ENCODE peak calls at places on chromosomes 5 and 9, in eight cellular contexts. O is AG09309, C is fibroblast of mammary gland, R is PC-3, N is progenitor cell of endocrine pancreas, Z is neural progenitor cell, I is tibial nerve, L is foreskin fibroblast. B is an unnamed sample.

GRCh38 chr5:173458819-173459218 is 130.6 kb upstream of the STC2 start:
- DNase-seq in O (no peak), C (peak), R (peak), N (no peak), Z (no peak), I (no peak), L (peak), B (no peak)

GRCh38 chr9:69937830-69938535 is 105.7 kb upstream of the MAMDC2 start:
- DNase-seq in O (no peak), C (no peak), R (no peak), N (no peak), Z (no peak), I (no peak), L (no peak), B (no peak)

GRCh38 chr5:23007226-23007625 is 154.1 kb upstream of the CDH12 start:
- DNase-seq in O (no peak), C (no peak), R (no peak), N (no peak), Z (no peak), I (no peak), L (no peak), B (no peak)

GRCh38 chr5:98840946-98841345 is 67.5 kb downstream of the RGMB start:
- DNase-seq in O (no peak), C (no peak), R (no peak), N (no peak), Z (no peak), I (no peak), L (no peak), B (no peak)

GRCh38 chr9:30235564-30235963 is 2148.9 kb upstream of the ACO1 start:
- DNase-seq in O (no peak), C (no peak), R (no peak), N (no peak), Z (no peak), I (no peak), L (no peak), B (no peak)

GRCh38 chr9:121735065-121735791 is 83.8 kb downstream of the DAB2IP start:
- DNase-seq in O (peak), C (peak), R (peak), N (no peak), Z (peak), I (no peak), L (peak), B (no peak)

GRCh38 chr9:127796899-127797370 is 5.7 kb upstream of the FPGS start:
- DNase-seq in O (no peak), C (no peak), R (peak), N (no peak), Z (peak), I (no peak), L (no peak), B (no peak)

GRCh38 chr9:136228107-136228875 is 17.3 kb downstream of the QSOX2 start:
- DNase-seq in O (no peak), C (peak), R (peak), N (no peak), Z (no peak), I (no peak), L (peak), B (no peak)

GRCh38 chr5:171207256-171207866 is 101.7 kb upstream of the TLX3 start:
- DNase-seq in O (peak), C (peak), R (peak), N (no peak), Z (peak), I (no peak), L (peak), B (no peak)

GRCh38 chr5:167389537-167389936 is 901.9 kb upstream of the WWC1 start:
- DNase-seq in O (no peak), C (no peak), R (no peak), N (no peak), Z (no peak), I (no peak), L (no peak), B (no peak)

GRCh38 chr9:130962418-130963316 is 23.6 kb upstream of the FIBCD1 start:
- DNase-seq in O (peak), C (peak), R (peak), N (no peak), Z (no peak), I (no peak), L (peak), B (no peak)

GRCh38 chr9:134666208-134666607 is 24.6 kb downstream of the COL5A1 start:
- DNase-seq in O (no peak), C (no peak), R (no peak), N (no peak), Z (no peak), I (no peak), L (no peak), B (no peak)

GRCh38 chr5:134555889-134556311 is 30.4 kb downstream of the JADE2 start:
- DNase-seq in O (peak), C (peak), R (peak), N (no peak), Z (peak), I (no peak), L (peak), B (peak)

GRCh38 chr9:109251080-109251775 is 69.6 kb downstream of the EPB41L4B start:
- DNase-seq in O (no peak), C (no peak), R (peak), N (no peak), Z (no peak), I (no peak), L (peak), B (no peak)

GRCh38 chr5:179164331-179165311 is 104.4 kb downstream of the ZNF354C start:
- DNase-seq in O (no peak), C (no peak), R (no peak), N (no peak), Z (no peak), I (no peak), L (no peak), B (no peak)

GRCh38 chr9:136244776-136245193 is 827 bp downstream of the QSOX2 start:
- DNase-seq in O (no peak), C (no peak), R (no peak), N (no peak), Z (no peak), I (no peak), L (no peak), B (no peak)

GRCh38 chr9:72960446-72960845 is 7.6 kb upstream of the ALDH1A1 start:
- DNase-seq in O (no peak), C (peak), R (no peak), N (no peak), Z (no peak), I (no peak), L (no peak), B (no peak)

GRCh38 chr5:73644385-73644963 is 18.5 kb downstream of the ARHGEF28 start:
- DNase-seq in O (no peak), C (no peak), R (no peak), N (no peak), Z (no peak), I (no peak), L (no peak), B (no peak)

GRCh38 chr5:129506092-129506491 is 46.0 kb downstream of the ADAMTS19 start:
- DNase-seq in O (no peak), C (peak), R (peak), N (no peak), Z (no peak), I (no peak), L (peak), B (no peak)

GRCh38 chr9:77587036-77587435 is 61.1 kb downstream of the GNA14 start:
- DNase-seq in O (no peak), C (no peak), R (no peak), N (no peak), Z (no peak), I (no peak), L (no peak), B (no peak)

DNA sequence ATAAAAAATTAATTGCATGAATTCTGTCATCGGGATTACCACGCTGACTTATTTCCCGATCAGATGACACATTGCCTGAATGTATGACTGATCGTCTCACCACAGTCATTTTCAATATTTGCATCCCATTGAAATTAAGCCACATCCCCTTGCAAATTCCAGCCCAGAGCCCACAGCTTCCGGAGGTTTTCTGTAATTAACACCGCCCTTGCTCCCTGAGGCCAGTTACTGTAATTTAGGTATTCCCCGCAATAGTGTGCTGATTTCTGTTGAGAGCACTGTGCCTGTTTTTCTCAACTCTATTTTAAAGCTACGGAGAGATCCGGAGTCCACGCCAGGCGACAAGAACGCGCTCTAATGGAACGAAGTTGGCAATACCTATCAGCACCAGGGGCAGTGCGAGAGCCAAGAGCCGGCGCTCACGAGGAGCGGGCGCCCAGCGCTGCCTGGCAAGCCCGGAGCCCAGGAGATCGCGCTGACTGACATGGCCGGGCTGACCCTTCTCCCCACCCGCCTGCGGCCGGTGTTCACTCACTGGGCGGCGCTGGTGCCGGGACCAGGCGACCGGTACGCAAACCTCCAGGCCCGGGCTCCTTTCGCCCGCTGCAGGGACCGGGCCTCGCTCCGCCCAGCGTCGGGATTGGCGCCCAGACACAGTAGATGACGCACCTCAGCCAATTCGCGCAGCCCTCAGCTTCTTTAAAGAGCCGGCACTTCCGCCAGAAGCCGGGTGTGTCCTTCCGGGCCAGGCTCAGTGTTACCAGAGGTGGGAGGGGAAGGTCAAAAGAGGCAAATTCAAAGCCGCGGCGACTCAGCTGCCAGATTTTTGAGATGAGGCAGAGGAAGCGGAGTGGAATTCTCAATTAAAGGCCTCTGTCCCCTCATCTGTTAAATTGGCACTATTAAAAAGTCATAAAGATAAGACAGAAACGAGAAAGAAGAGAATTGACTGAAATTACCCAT is at the start of gene PLGRKT:
- DNase-seq in O (peak), C (peak), R (peak), N (peak), Z (peak), I (peak), L (peak), B (peak)
- TF ChIP-seq CTCF in O (peak), C (no peak), R (no peak), N (peak), Z (peak), I (peak), L (no peak), B (no peak)

DNA sequence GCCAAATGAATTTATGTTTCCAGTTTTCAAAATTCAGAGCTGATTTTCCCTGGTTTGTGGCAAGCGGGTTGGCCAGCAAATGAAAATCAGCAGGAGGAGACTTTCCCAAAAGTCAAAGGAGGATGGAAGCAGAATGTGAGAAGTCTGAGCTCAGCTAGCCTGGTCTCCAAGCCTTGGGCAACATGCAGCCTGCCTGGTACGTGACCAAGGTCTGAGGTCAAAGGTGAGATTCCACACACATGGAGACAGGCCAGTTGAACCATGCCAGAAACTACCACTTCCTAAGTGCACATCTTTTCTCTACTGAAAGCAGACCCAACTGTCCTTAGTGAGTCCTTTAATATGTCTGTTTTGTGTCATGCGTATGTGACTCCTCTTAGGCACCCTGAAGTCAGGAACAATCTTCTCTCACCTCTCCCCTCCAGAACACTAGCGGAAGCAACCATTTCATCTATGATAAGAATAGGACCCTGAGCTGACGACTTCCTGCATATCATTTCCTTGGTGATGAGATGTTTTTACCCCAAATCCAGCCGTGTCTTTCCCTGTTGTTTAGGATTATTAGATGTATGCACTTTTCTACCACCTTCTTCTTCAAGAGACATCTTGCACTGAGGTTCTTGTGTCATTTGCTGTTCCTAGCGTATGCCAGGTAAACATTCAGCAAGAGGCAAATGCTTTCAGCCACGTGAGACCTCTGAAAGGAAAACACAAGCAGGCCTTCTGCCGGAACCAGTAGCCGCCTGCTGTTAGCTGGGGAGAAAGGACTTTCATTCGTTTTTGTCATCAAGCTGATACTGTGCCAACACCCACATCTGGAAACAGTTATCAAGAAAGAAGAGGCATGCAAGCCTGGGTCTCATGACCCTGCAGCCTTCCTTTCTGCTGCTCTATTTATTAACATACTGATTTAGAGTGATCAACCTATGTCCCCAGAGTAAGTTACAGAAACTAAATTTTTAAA is 9.7 kb upstream of the TGFBI start:
- DNase-seq in O (peak), C (peak), R (no peak), N (no peak), Z (no peak), I (peak), L (peak), B (no peak)
- TF ChIP-seq CTCF in O (peak), C (peak), R (no peak), N (no peak), Z (no peak), I (no peak), L (peak), B (no peak)

GRCh38 chr5:58477760-58478159 is 13.5 kb upstream of the GAPT start:
- DNase-seq in O (no peak), C (no peak), R (no peak), N (no peak), Z (peak), I (no peak), L (no peak), B (no peak)
- TF ChIP-seq CTCF in O (no peak), C (peak), R (peak), N (peak), Z (peak), I (no peak), L (peak), B (peak)

DNA sequence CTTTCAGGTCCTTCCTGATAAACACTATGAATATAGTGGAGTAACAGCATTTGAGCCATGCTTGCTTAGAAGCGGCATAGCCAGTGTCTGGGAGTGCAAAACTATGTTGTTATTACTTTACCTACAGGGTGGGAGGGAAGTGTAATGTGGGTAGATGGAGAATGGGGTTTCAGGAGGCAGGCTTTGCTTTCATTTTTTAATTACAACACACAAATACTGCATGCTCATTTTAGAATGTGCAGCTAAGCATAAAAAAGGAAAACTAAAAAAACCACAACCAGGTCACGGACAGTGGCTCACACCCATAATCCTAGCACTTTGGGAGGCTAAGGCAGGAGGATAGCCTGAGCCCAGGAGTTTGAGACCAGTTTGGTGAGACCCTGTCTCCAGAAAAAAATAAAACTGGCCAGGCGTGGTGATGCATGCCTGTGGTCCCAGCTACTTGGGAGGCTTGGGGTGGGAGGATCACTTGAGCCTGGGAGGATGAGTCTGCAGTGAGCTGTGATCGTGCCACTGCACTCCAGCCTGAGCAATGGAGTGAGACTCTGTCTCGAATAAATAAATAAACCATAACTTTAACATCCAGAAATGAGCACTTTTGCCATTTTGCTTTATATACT is 20.2 kb downstream of the HAVCR1 start:
- DNase-seq in O (no peak), C (no peak), R (no peak), N (no peak), Z (no peak), I (no peak), L (no peak), B (no peak)
- TF ChIP-seq CTCF in O (no peak), C (no peak), R (no peak), N (no peak), Z (no peak), I (no peak), L (no peak), B (no peak)

DNA sequence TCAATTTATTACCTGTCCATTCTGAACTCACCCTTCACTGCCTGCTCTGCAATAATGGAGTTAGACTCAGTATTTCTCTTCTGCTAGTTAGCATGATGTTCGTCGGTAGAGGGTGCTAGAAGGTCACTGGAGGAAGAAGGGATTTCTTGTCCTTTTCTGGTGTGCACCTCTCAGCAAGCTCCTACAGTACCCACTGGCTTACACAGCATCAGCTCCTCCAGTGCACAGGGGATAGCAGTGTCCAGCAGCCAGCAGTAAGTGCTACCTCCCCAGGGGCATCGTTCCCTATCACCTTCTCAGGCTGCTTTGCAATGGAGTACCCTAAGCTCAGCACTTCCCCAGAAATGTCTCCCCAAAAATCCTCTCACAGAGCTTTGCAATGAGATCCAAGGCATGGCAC is 45.9 kb upstream of the APC start:
- DNase-seq in O (no peak), C (peak), R (peak), N (no peak), Z (peak), I (no peak), L (peak), B (no peak)
- TF ChIP-seq CTCF in O (peak), C (peak), R (peak), N (peak), Z (peak), I (no peak), L (no peak), B (peak)

GRCh38 chr5:96857454-96857853 is 18.8 kb upstream of the ERAP2 start:
- DNase-seq in O (no peak), C (no peak), R (no peak), N (no peak), Z (no peak), I (no peak), L (no peak), B (no peak)
- TF ChIP-seq CTCF in O (no peak), C (no peak), R (peak), N (no peak), Z (no peak), I (no peak), L (no peak), B (no peak)

DNA sequence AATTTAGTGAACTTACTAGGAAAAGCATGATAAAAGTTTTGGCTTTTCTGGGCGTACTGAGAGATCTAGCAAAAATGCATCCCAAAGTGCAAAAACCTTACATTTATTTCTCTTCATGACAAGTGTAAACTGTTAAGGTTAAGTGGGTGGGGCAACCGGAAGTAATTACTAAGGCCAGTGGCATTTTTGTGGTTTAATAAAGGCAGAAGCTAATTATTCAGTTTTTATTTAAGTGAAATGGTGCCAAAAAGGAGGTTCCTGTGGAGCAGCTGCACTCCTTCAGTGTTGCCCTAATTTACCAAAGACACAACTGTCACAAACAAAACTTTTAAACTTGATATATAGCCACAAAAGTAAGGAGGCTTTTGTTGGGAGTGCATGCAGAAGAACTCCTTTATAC is 81.6 kb downstream of the NDUFS4 start:
- DNase-seq in O (peak), C (peak), R (no peak), N (no peak), Z (peak), I (no peak), L (peak), B (no peak)
- TF ChIP-seq CTCF in O (no peak), C (no peak), R (no peak), N (no peak), Z (no peak), I (no peak), L (no peak), B (no peak)

B was measured in D721Med.